ENCODE peak calls at places on chromosomes 16 and 17, in four cellular contexts. E is tibial artery, W is K562, F is Caco-2. K is an unnamed sample.

GRCh38 chr17:47252209-47252608 is 1.4 kb upstream of the ITGB3 start:
- DNase-seq in E (no peak), F (peak; percentile 58), W (no peak), K (no peak)

GRCh38 chr16:12215302-12216105 is 239.0 kb downstream of the SNX29 start:
- DNase-seq in F (no peak), E (no peak), W (no peak), K (no peak)

GRCh38 chr16:89357460-89357859 is 132.9 kb downstream of the ANKRD11 start:
- DNase-seq in F (no peak), E (no peak), W (no peak), K (no peak)

GRCh38 chr17:50420419-50421112 is 5.5 kb upstream of the ACSF2 start:
- DNase-seq in F (no peak), E (no peak), W (no peak), K (no peak)

GRCh38 chr17:60827920-60828319 is 150.3 kb downstream of the BCAS3 start:
- DNase-seq in F (no peak), E (no peak), W (no peak), K (no peak)

GRCh38 chr16:23518435-23518891 is 8.2 kb upstream of the GGA2 start:
- DNase-seq in W (no peak), F (no peak), E (no peak), K (no peak)

GRCh38 chr17:76735006-76735405 is 2.1 kb downstream of the SRSF2 start:
- DNase-seq in E (no peak), F (no peak), W (no peak), K (no peak)

GRCh38 chr17:4587803-4588202 is 3.5 kb downstream of the SMTNL2 start:
- DNase-seq in W (no peak), E (no peak), F (no peak), K (no peak)

GRCh38 chr17:78966906-78967600 is 12.7 kb downstream of the LGALS3BP start:
- DNase-seq in E (no peak), W (no peak), F (no peak), K (no peak)

GRCh38 chr16:24309222-24309905 is 53.2 kb downstream of the CACNG3 start:
- DNase-seq in E (no peak), F (no peak), W (no peak), K (no peak)

GRCh38 chr17:73030501-73030911 is 62.0 kb downstream of the SLC39A11 start:
- DNase-seq in F (no peak), E (no peak), W (no peak), K (no peak)

GRCh38 chr16:69325784-69326171 is 4.6 kb downstream of the PDF start:
- DNase-seq in E (no peak), W (no peak), F (no peak), K (no peak)

GRCh38 chr17:58691701-58692238 is at the start of gene TEX14:
- DNase-seq in W (peak; percentile 24), F (peak; percentile 26), E (no peak), K (no peak)

GRCh38 chr17:4550534-4551039 is 4.6 kb downstream of the MYBBP1A start:
- DNase-seq in E (no peak), W (no peak), F (no peak), K (no peak)

GRCh38 chr17:13031718-13032350 is 14.0 kb upstream of the ELAC2 start:
- DNase-seq in E (no peak), W (peak; percentile 72), F (peak; percentile 13), K (no peak)

GRCh38 chr17:16940116-16940881 is 31.6 kb downstream of the TNFRSF13B start:
- DNase-seq in F (no peak), E (no peak), W (no peak), K (peak; percentile 70)

GRCh38 chr16:68737046-68737729 is at the start of gene CDH1:
- DNase-seq in E (no peak), W (no peak), F (peak; percentile 99), K (peak; percentile 88)

GRCh38 chr16:66255647-66256046 is 110.8 kb upstream of the CDH5 start:
- DNase-seq in E (peak; percentile 29), W (no peak), F (peak; percentile 25), K (no peak)

GRCh38 chr16:86405319-86405718 is 105.0 kb upstream of the FOXF1 start:
- DNase-seq in F (no peak), E (no peak), W (no peak), K (no peak)

GRCh38 chr17:78883090-78883532 is 19.9 kb downstream of the CEP295NL start:
- DNase-seq in W (peak; percentile 82), F (peak; percentile 91), E (peak; percentile 92), K (peak; percentile 93)

GRCh38 chr16:2824626-2825025 is 5.5 kb upstream of the ZG16B start:
- DNase-seq in F (no peak), W (no peak), E (peak; percentile 32), K (no peak)

GRCh38 chr16:57049678-57050077 is 42.7 kb upstream of the CPNE2 start:
- DNase-seq in W (no peak), E (no peak), F (no peak), K (no peak)

GRCh38 chr16:84703671-84704070 is 3.9 kb downstream of the USP10 start:
- DNase-seq in E (no peak), F (no peak), W (no peak), K (no peak)

GRCh38 chr16:58472827-58473226 is 27.1 kb upstream of the NDRG4 start:
- DNase-seq in F (no peak), W (no peak), E (no peak), K (no peak)

GRCh38 chr17:2400474-2400866 is 390 bp downstream of the MNT start:
- DNase-seq in E (peak; percentile 78), W (peak; percentile 31), F (peak; percentile 65), K (peak; percentile 94)

GRCh38 chr17:80980397-80981061 is 11.1 kb upstream of the CHMP6 start:
- DNase-seq in E (no peak), F (no peak), W (no peak), K (no peak)

GRCh38 chr17:68981288-68981687 is 26.1 kb upstream of the ABCA8 start:
- DNase-seq in E (peak; percentile 74), W (no peak), F (no peak), K (no peak)

GRCh38 chr17:8922451-8922850 is 43.1 kb downstream of the PIK3R5 start:
- DNase-seq in E (no peak), W (no peak), F (no peak), K (no peak)

GRCh38 chr16:56793504-56793903 is 63.6 kb downstream of the NUP93 start:
- DNase-seq in E (no peak), F (peak; percentile 50), W (no peak), K (no peak)

GRCh38 chr16:27685802-27686201 is 135.9 kb downstream of the KATNIP start:
- DNase-seq in F (no peak), E (no peak), W (no peak), K (no peak)

DNA sequence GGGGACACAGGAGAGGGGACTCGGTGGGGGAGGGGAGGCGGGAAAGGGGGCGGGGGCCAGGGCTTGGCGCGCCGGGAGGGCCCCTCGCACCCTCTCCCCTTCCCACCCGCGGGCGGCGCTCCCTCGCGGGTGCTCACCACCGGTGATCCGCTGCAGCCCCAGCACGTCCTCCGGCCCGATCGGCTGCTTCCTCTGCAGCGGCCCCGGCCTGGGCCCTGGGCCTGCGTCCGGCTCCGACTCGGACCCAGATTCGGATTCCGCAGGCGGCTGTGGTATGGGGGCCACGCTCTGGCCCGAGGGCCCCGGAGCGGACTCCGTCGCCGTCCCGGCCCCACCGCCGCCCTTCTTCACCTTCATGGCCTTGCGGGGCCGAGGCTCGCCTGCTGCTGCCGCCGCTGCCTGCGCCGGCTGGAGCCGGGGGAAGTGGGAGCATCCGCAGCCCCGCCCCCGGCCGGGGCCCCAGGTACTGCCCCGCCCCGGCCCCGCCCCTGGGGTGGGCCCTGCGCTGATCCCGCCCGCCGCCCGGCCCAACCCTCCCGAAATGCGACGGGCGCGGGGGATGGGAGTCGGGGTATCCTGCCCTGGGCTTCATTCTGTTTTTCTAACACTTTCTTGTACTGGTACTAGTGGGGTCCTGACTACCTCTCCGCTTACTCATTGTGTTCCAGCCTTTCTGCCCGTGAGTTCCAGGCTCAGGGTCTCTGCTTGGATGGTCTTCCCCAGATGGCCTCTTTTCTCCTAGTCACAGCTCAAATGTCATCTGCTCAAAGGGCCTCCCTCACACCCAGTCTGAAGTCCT is at the start of gene UNC119:
- DNase-seq in E (peak; percentile 84), F (peak; percentile 88), W (peak; percentile 98), K (peak; percentile 83)
- H3K4me1 ChIP-seq in E (peaks cover 17% of the 10 kb centered on the region), F (peaks cover 26% of the 10 kb centered on the region), W (peaks cover 27% of the 10 kb centered on the region), K (no peaks in the 10 kb centered on the region)

DNA sequence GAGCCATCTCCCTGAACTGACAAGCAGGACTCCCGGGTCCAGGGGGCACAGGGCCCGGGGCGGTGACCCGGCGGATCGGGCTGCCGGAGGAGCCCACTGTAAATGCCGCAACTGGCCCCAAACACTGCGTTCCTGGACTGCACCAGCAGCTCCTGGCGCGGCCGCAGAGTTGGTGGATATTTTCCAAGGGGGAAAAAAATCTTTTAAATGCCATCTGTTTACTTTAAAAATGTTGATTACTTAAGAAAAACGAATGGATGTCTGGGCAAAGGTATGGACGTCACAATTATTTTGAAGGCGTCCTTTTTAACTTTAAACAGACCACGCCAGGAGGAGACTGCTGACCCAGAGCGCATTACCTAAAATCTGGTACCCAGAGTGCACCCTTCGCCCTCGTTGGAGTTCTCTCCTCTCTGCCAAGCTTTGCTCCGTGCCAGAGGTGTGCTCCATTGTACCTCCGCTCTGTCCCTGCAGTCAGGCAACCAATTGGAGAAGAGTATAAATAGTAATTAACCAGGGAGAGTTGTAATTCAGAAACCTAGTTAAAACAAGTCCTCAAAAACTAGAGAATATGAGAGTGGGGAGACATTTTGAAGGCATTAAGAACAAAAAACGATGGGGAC is 3.5 kb downstream of the HS3ST3B1 start:
- DNase-seq in W (no peak), F (no peak), E (no peak), K (no peak)
- H3K27me3 ChIP-seq in W (no peaks in the 10 kb centered on the region), F (no peaks in the 10 kb centered on the region), E (peaks cover 8% of the 10 kb centered on the region), K (peaks cover 28% of the 10 kb centered on the region)

GRCh38 chr17:21204923-21205322 is 9.0 kb downstream of the TMEM11 start:
- DNase-seq in E (no peak), F (no peak), W (no peak), K (no peak)

GRCh38 chr17:21209511-21210175 is 4.3 kb downstream of the TMEM11 start:
- DNase-seq in F (no peak), E (no peak), W (no peak), K (peak; percentile 83)

GRCh38 chr17:21210411-21211076 is 3.4 kb downstream of the TMEM11 start:
- DNase-seq in E (no peak), F (no peak), W (no peak), K (no peak)

GRCh38 chr17:21211825-21212479 is 2.0 kb downstream of the TMEM11 start:
- DNase-seq in W (no peak), E (no peak), F (no peak), K (no peak)

DNA sequence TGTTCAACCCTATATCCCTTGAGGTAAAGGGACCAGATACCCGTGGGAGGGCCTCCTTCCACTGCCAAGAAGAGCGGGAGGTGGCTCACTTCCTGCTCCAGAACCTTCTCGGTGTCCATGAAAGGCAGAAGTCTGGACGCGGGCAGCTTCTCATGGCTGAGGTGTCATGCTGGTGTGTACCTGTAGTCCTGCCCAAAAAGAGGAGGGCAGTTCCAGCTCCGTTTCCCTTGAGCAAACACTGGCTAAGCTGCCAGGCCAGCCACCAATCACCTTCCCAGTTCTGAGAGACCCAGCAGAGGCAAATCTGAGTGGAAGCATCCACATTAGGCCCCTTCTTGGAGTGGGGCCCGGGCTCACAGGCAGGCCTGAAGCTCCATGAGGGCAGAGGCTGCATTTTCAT is 5.6 kb downstream of the TMEM11 start:
- DNase-seq in E (no peak), F (no peak), W (no peak), K (no peak)
- H3K4me1 ChIP-seq in E (peaks cover 84% of the 10 kb centered on the region), F (peaks cover 5% of the 10 kb centered on the region), W (peaks cover 3% of the 10 kb centered on the region), K (peaks cover 49% of the 10 kb centered on the region)

GRCh38 chr17:40482722-40483121 is 18.7 kb downstream of the TNS4 start:
- DNase-seq in E (no peak), F (no peak), W (no peak), K (no peak)
- H3K27me3 ChIP-seq in E (no peaks in the 10 kb centered on the region), F (no peaks in the 10 kb centered on the region), W (no peaks in the 10 kb centered on the region), K (no peaks in the 10 kb centered on the region)

K was measured in left lung.